ENCODE peak calls at places on chromosomes 5 and 9, in five cellular contexts. W is foreskin fibroblast, P is stomach, Z is Calu3, S is astrocyte of the cerebellum. X is an unnamed sample.

GRCh38 chr9:76519027-76519835 is 60.2 kb downstream of the GCNT1 start:
- DNase-seq in Z (peak), S (peak), P (no peak), W (no peak), X (no peak)

GRCh38 chr5:168408561-168409321 is 77.5 kb upstream of the RARS1 start:
- DNase-seq in P (no peak), S (no peak), Z (no peak), W (peak), X (no peak)

GRCh38 chr9:76321185-76321828 is 72.9 kb downstream of the RFK start:
- DNase-seq in P (no peak), W (peak), S (peak), Z (no peak), X (no peak)

GRCh38 chr9:94139672-94140417 is 55.6 kb downstream of the PTPDC1 start:
- DNase-seq in P (peak), W (peak), Z (peak), S (peak), X (peak)

GRCh38 chr5:134289509-134290113 is 63.7 kb upstream of the PPP2CA start:
- DNase-seq in Z (peak), P (peak), S (peak), W (peak), X (no peak)

GRCh38 chr9:115132648-115133047 is 14.7 kb upstream of the TNC start:
- DNase-seq in S (no peak), Z (no peak), P (no peak), W (no peak), X (no peak)

GRCh38 chr5:123119334-123119986 is 30.4 kb downstream of the PRDM6 start:
- DNase-seq in P (no peak), S (no peak), Z (peak), W (no peak), X (no peak)

GRCh38 chr5:74306845-74307244 is 333.7 kb downstream of the ENC1 start:
- DNase-seq in P (no peak), W (no peak), S (no peak), Z (no peak), X (no peak)

GRCh38 chr5:41748631-41749030 is 121.6 kb downstream of the OXCT1 start:
- DNase-seq in W (peak), S (no peak), Z (no peak), P (no peak), X (no peak)

GRCh38 chr5:87770601-87771121 is 357.9 kb upstream of the CCNH start:
- DNase-seq in P (no peak), W (no peak), S (no peak), Z (no peak), X (no peak)

GRCh38 chr5:124341066-124341943 is 405.1 kb downstream of the ZNF608 start:
- DNase-seq in S (no peak), Z (no peak), P (no peak), W (no peak), X (no peak)

GRCh38 chr5:2175041-2175440 is 292.3 kb upstream of the IRX4 start:
- DNase-seq in S (no peak), Z (no peak), P (no peak), W (no peak), X (no peak)

GRCh38 chr9:98867434-98868168 is 60.1 kb downstream of the GALNT12 start:
- DNase-seq in Z (no peak), S (peak), W (peak), P (peak), X (no peak)

GRCh38 chr9:120362446-120362845 is 217.5 kb downstream of the CDK5RAP2 start:
- DNase-seq in P (no peak), Z (no peak), W (peak), S (no peak), X (no peak)

GRCh38 chr9:85178486-85178885 is 509.0 kb downstream of the NTRK2 start:
- DNase-seq in Z (no peak), W (no peak), P (no peak), S (no peak), X (no peak)

DNA sequence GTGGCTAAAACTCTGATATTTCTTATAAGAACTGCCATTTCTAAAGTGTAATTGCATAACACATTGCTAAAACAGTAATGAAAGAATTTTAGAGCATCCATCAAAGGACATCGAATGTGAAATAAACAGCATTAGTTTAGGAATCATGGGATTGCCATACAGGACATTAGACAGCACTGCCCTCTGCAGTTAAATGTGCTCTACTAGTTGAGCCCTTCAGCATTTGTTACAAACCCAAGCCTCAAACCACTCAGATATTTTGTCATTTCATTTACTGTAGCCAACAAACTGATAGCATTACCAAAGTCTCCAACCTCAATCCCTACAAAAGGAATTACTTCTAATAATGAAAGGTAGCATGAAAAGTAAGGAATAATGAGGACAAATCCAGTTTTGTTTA is 116.8 kb upstream of the COX7C start:
- DNase-seq in S (no peak), W (no peak), P (no peak), Z (peak), X (no peak)
- TF ChIP-seq CTCF in S (peak), W (no peak), P (no peak), Z (peak), X (peak)

DNA sequence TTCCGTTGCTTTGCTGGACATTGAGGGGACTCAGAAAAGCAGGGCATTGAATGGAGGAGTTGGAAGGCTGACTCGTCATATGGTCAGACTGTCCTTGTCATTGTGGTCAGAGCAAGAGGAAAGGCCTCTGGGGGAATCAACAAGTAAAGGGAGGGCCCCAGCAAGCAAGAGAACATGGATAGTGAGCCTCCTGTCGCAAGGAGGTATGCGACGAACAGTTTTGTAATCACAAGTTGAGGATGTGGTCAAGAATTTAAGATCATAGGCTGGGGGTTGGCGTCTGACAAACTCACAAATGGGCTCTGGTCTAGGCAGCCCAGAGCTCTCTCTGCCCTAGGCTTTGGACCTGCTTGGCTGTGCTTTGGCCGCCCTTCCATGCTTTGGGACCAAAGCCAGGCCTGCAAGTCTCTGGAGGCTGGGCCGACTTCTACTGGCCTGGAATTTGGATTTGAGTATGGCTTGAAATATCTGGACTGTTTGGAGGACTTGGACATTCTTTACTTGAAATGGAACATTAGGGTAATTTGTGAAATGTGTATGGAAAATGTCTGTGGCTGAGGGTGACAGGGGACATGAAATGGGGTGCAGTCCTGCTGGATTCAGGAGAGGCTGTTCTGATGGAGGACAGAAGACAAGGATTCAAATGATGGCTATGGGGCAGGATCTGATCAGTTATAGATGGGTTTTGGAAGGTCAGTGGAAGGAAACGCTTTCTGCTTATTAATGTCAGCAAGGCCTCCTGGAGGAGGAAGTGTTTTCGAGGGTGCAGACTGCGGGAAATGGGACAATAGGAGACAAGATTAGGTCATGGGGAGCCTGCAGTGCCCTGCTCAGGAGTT is 19.2 kb upstream of the NDST1 start:
- DNase-seq in P (peak), W (peak), S (peak), Z (no peak), X (no peak)
- TF ChIP-seq CTCF in P (no peak), W (no peak), S (no peak), Z (no peak), X (no peak)

GRCh38 chr9:129317179-129318011 is 139.3 kb upstream of the IER5L start:
- DNase-seq in P (no peak), Z (peak), W (no peak), S (no peak), X (peak)
- TF ChIP-seq CTCF in P (no peak), Z (no peak), W (no peak), S (no peak), X (no peak)

DNA sequence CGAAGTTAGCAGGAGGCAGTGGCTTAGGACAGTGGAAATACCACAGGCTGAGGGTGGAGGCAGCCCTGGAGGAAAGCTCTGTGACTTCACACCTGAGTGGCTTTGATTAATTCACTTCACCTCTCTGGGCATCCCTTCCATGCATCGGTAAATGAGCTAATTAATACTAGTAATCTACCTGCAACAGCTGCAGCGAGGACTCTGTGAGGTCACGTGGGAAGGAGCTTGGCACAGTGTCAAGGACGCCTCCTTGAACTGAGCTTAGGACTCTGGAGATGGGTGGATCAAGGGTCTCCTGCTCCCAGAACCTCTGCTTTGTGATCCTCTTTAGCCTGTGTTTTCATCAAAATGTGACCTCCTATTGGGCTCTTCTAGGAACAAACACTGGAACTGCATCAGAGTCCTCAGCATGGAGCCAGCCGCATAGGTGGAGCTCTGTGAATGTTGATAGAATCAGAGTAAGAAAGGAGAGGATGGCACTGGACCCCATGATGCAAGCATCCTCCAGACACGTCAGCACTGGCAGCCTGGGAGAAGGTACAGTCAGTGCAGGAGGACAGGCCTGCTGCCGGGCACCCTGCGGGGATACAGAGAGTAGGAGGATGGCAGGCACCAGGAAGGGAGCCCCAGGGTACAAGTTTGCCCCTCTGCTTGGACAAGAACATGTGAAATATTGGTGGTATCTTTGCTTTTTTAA is 952 bp upstream of the ANGPTL2 start:
- DNase-seq in S (no peak), Z (no peak), P (peak), W (no peak), X (no peak)
- TF ChIP-seq CTCF in S (no peak), Z (no peak), P (no peak), W (no peak), X (no peak)

GRCh38 chr5:102536323-102536928 is 37.6 kb upstream of the SLCO6A1 start:
- DNase-seq in Z (no peak), S (no peak), P (no peak), W (no peak), X (no peak)
- TF ChIP-seq CTCF in Z (peak), S (peak), P (no peak), W (no peak), X (peak)

GRCh38 chr5:143047091-143047490 is 276.9 kb downstream of the ARHGAP26 start:
- DNase-seq in W (no peak), Z (no peak), P (no peak), S (no peak), X (no peak)

GRCh38 chr5:143041461-143041860 is 271.3 kb downstream of the ARHGAP26 start:
- DNase-seq in S (no peak), P (no peak), W (no peak), Z (no peak), X (no peak)

GRCh38 chr5:143044265-143044664 is 274.1 kb downstream of the ARHGAP26 start:
- DNase-seq in P (no peak), S (no peak), Z (no peak), W (no peak), X (no peak)

GRCh38 chr5:143041972-143042770 is 272.0 kb downstream of the ARHGAP26 start:
- DNase-seq in W (no peak), S (no peak), P (no peak), Z (no peak), X (no peak)

DNA sequence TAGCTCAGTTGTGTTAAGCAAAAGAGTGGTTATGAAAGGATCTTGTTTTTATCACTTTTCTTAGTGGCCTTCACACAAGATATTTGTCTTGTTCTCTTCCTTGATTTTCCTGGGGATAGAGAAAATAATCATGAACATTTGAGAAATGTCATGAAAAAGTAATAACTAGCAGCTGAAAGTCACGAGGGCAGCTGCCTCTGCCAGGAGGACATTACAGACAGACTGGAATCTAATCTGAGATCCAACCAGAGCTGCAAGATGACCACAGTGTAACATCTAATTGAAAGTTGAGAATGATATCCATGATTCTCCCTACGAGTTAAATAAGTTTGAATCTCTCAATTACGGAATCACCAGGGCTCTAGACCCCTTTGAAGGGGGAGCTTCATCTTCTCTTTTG is 274.9 kb downstream of the ARHGAP26 start:
- DNase-seq in Z (no peak), P (no peak), W (no peak), S (no peak), X (no peak)
- TF ChIP-seq CTCF in Z (no peak), P (no peak), W (no peak), S (no peak), X (no peak)

DNA sequence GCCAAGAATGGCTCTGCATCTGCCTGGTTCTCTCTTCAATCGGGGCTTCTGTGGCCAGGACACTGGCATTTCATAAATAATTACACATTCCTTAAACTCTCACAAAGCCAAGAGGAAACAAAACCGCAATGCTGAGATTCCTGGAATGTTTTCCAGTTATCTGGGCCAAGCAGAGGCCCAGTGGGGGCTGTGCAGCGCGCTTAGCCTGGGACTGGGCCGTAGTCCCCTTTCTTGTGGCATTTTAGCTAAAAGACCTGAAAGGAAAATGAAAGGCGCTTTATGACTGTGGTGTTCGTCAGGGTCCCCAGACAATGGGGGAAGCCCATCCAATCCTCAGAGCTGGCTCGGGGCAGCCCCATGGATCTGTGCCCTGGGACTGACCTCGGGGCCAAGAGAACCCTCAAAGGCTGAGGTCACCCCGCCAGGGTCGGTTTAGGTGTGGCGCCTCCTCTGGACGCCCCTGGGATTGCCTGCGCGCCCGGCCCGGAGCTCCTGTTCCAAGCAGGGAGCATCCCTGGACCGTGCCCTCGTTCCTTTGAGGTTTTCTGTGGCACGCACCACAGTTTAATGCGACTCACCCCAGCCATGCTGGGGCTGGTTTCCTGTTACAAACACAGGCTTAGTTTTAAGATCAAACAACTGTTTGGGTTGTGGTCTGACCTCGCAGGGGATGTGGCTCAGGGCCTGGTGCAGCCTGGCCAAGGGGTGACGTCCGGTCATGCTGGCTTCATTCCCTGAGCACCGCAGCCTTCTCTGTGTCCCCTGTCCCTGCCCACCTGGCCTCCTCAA is 51.5 kb upstream of the NKD2 start:
- DNase-seq in W (peak), Z (peak), S (peak), P (no peak), X (peak)
- TF ChIP-seq CTCF in W (peak), Z (no peak), S (peak), P (no peak), X (peak)

GRCh38 chr9:116313638-116314037 is 160.0 kb downstream of the PAPPA start:
- DNase-seq in W (no peak), P (no peak), Z (no peak), S (no peak), X (no peak)
- TF ChIP-seq CTCF in W (no peak), P (no peak), Z (no peak), S (peak), X (peak)

GRCh38 chr5:30802961-30803705 is 390.4 kb upstream of the CDH6 start:
- DNase-seq in S (no peak), Z (no peak), W (no peak), P (no peak), X (no peak)

GRCh38 chr5:30809907-30810306 is 383.6 kb upstream of the CDH6 start:
- DNase-seq in S (no peak), P (no peak), Z (no peak), W (no peak), X (no peak)

GRCh38 chr5:30808996-30809395 is 384.5 kb upstream of the CDH6 start:
- DNase-seq in Z (no peak), P (no peak), W (no peak), S (peak), X (no peak)

DNA sequence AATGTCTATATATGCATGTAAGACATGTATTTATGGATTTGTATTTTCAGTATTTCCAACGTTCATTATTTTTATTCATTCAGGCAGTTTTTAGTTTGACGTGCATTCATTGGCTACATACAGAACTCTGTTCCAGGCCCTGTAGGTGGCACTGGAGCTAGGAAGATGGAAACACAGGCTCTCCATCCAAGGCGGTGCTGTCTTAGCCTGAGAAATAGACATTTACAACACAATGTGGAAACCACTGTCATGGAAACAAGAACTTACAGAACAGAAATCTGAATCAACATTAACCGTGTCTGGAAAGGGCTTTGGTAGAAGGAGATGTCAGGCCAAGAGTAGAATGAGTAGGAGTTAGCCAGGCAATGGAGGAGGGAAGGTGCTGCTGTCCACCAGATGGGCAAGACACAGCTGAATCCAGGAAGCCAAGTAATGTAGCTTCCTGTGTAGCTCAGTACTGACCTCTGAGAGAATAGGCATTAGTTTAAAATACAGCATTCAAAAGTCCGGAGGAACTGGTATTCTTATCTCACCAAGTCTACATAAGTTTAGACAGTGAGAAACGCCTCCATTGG is 388.7 kb upstream of the CDH6 start:
- DNase-seq in P (no peak), Z (no peak), S (peak), W (no peak), X (no peak)
- TF ChIP-seq CTCF in P (no peak), Z (no peak), S (peak), W (no peak), X (peak)

GRCh38 chr5:75890546-75890945 is 173.3 kb upstream of the POC5 start:
- DNase-seq in W (no peak), S (no peak), P (no peak), Z (no peak), X (no peak)

GRCh38 chr5:75886706-75887105 is 169.5 kb upstream of the POC5 start:
- DNase-seq in P (no peak), S (no peak), W (no peak), Z (no peak), X (no peak)

GRCh38 chr5:75885321-75885720 is 168.1 kb upstream of the POC5 start:
- DNase-seq in S (no peak), P (no peak), Z (no peak), W (no peak), X (no peak)

GRCh38 chr5:75891020-75891419 is 173.8 kb upstream of the POC5 start:
- DNase-seq in Z (no peak), W (no peak), P (no peak), S (no peak), X (no peak)

GRCh38 chr5:75885849-75886596 is 168.8 kb upstream of the POC5 start:
- DNase-seq in W (no peak), P (no peak), Z (peak), S (no peak), X (no peak)
- TF ChIP-seq CTCF in W (no peak), P (no peak), Z (no peak), S (no peak), X (peak)